ENCODE peak calls at places on chromosomes 4 and X, in five cellular contexts. One of them, this sample, is unnamed. For H3K9me3, the result is how much of the 10 kb centered on the place peaks cover.

GRCh38 chrX:153968754-153969124 is 2.9 kb downstream of the HCFC1 start:
- DNase-seq in ovary: peak
- DNase-seq in iPS DF 6.9: no peak
- DNase-seq in hepatocyte: no peak
- DNase-seq in endothelial cell of umbilical vein: no peak
- DNase-seq in this sample: peak

GRCh38 chr4:147773261-147774184 is 41.6 kb downstream of the ARHGAP10 start:
- DNase-seq in hepatocyte: no peak
- DNase-seq in endothelial cell of umbilical vein: peak
- DNase-seq in ovary: no peak
- DNase-seq in iPS DF 6.9: no peak
- DNase-seq in this sample: no peak

GRCh38 chr4:8507624-8508023 is 67.0 kb downstream of the TRMT44 start:
- DNase-seq in endothelial cell of umbilical vein: no peak
- DNase-seq in hepatocyte: no peak
- DNase-seq in ovary: no peak
- DNase-seq in iPS DF 6.9: no peak
- DNase-seq in this sample: no peak

GRCh38 chr4:185576314-185576713 is 41.0 kb upstream of the PDLIM3 start:
- DNase-seq in ovary: no peak
- DNase-seq in iPS DF 6.9: no peak
- DNase-seq in endothelial cell of umbilical vein: no peak
- DNase-seq in hepatocyte: no peak
- DNase-seq in this sample: no peak

GRCh38 chr4:61408163-61408562 is 208.0 kb downstream of the ADGRL3 start:
- DNase-seq in hepatocyte: no peak
- DNase-seq in endothelial cell of umbilical vein: no peak
- DNase-seq in iPS DF 6.9: no peak
- DNase-seq in ovary: no peak
- DNase-seq in this sample: no peak

GRCh38 chr4:154349829-154350228 is 141.8 kb downstream of the DCHS2 start:
- DNase-seq in iPS DF 6.9: no peak
- DNase-seq in hepatocyte: peak
- DNase-seq in ovary: no peak
- DNase-seq in endothelial cell of umbilical vein: no peak
- DNase-seq in this sample: no peak

GRCh38 chr4:98469776-98470175 is 188.6 kb downstream of the TSPAN5 start:
- DNase-seq in hepatocyte: no peak
- DNase-seq in ovary: no peak
- DNase-seq in iPS DF 6.9: no peak
- DNase-seq in endothelial cell of umbilical vein: no peak
- DNase-seq in this sample: no peak

GRCh38 chr4:47668810-47669408 is 169.0 kb downstream of the CORIN start:
- DNase-seq in ovary: no peak
- DNase-seq in hepatocyte: peak
- DNase-seq in iPS DF 6.9: peak
- DNase-seq in endothelial cell of umbilical vein: peak
- DNase-seq in this sample: no peak

GRCh38 chrX:150902434-150903109 is 4.1 kb upstream of the CD99L2 start:
- DNase-seq in hepatocyte: no peak
- DNase-seq in iPS DF 6.9: peak
- DNase-seq in ovary: no peak
- DNase-seq in endothelial cell of umbilical vein: no peak
- DNase-seq in this sample: no peak

GRCh38 chr4:75848891-75849290 is 53.4 kb downstream of the PPEF2 start:
- DNase-seq in ovary: no peak
- DNase-seq in endothelial cell of umbilical vein: peak
- DNase-seq in hepatocyte: no peak
- DNase-seq in iPS DF 6.9: no peak
- DNase-seq in this sample: no peak

GRCh38 chr4:76457885-76458284 is 22.9 kb downstream of the SHROOM3 start:
- DNase-seq in endothelial cell of umbilical vein: no peak
- DNase-seq in hepatocyte: peak
- DNase-seq in iPS DF 6.9: no peak
- DNase-seq in ovary: no peak
- DNase-seq in this sample: no peak

GRCh38 chrX:72382199-72382590 is 76.5 kb upstream of the CITED1 start:
- DNase-seq in endothelial cell of umbilical vein: no peak
- DNase-seq in hepatocyte: no peak
- DNase-seq in ovary: no peak
- DNase-seq in iPS DF 6.9: no peak
- DNase-seq in this sample: no peak

GRCh38 chrX:40816906-40817305 is 81.6 kb upstream of the MED14 start:
- DNase-seq in iPS DF 6.9: no peak
- DNase-seq in endothelial cell of umbilical vein: no peak
- DNase-seq in ovary: no peak
- DNase-seq in hepatocyte: no peak
- DNase-seq in this sample: no peak
- H3K9me3 ChIP-seq in iPS DF 6.9: under half
- H3K9me3 ChIP-seq in endothelial cell of umbilical vein: under half
- H3K9me3 ChIP-seq in ovary: under half
- H3K9me3 ChIP-seq in hepatocyte: under half
- H3K9me3 ChIP-seq in this sample: under half

DNA sequence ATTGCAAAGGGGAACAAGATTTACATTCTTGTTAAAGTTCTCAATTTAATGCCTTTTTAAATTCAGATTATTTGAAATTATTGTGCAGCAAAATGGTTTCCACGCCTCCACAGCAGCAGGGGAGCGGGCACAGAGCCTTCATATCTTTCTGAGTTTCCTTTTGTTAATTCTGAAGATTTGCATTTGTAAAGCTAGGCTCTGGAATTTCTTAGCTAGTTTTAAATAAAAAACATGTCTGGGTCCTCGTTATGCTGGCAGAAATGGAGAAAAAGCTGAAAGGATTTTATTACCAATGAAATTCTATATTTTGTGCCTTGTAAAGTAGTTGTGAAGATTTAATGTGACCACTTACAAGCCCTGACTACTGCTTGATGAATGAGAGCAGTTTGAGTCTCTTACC is 40.8 kb upstream of the MAGED1 start:
- DNase-seq in ovary: no peak
- DNase-seq in hepatocyte: no peak
- DNase-seq in endothelial cell of umbilical vein: no peak
- DNase-seq in iPS DF 6.9: no peak
- DNase-seq in this sample: no peak
- H3K9me3 ChIP-seq in ovary: under half
- H3K9me3 ChIP-seq in hepatocyte: under half
- H3K9me3 ChIP-seq in endothelial cell of umbilical vein: under half
- H3K9me3 ChIP-seq in iPS DF 6.9: under half
- H3K9me3 ChIP-seq in this sample: under half

DNA sequence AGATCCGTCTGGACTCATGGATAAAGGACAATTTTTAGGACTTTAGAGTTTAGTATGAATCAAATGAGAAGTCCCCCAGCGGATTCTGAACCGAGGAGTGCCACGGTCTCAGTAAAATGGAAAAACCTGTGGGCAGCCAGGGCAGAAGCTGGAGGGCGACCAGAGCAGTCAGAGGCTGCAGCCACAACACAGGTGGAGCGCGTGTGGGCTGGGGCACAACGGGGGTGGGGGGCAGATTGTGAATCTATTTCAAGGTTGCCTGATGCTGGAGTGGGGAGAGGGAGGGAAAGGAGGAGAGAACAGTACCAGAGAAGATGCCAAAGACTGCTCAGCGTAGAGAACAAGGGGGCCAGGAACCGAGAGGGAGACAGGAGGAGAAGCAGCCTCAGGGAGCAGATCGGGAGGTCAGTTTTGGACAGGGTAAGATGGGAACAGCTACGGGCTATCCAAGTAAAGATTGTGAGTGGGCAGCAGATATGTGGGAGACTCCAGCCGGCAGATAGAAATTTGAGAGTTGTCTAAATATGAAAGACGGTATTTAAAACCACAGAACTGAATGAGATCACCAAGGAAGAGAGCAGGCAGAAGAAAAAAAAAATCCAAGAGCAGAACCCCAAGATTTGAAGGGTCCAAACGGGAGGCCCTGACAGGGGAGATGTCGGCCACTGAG is 9.5 kb downstream of the FAT1 start:
- DNase-seq in endothelial cell of umbilical vein: no peak
- DNase-seq in hepatocyte: no peak
- DNase-seq in iPS DF 6.9: no peak
- DNase-seq in ovary: no peak
- DNase-seq in this sample: no peak
- H3K9me3 ChIP-seq in endothelial cell of umbilical vein: under half
- H3K9me3 ChIP-seq in hepatocyte: under half
- H3K9me3 ChIP-seq in iPS DF 6.9: under half
- H3K9me3 ChIP-seq in ovary: under half
- H3K9me3 ChIP-seq in this sample: under half

GRCh38 chr4:159378056-159378616 is 275.3 kb downstream of the RAPGEF2 start:
- DNase-seq in ovary: no peak
- DNase-seq in hepatocyte: no peak
- DNase-seq in iPS DF 6.9: no peak
- DNase-seq in endothelial cell of umbilical vein: no peak
- DNase-seq in this sample: no peak

GRCh38 chr4:159374749-159375535 is 272.1 kb downstream of the RAPGEF2 start:
- DNase-seq in hepatocyte: no peak
- DNase-seq in iPS DF 6.9: no peak
- DNase-seq in ovary: no peak
- DNase-seq in endothelial cell of umbilical vein: no peak
- DNase-seq in this sample: no peak

GRCh38 chr4:159370316-159370715 is 267.4 kb downstream of the RAPGEF2 start:
- DNase-seq in iPS DF 6.9: no peak
- DNase-seq in endothelial cell of umbilical vein: no peak
- DNase-seq in ovary: no peak
- DNase-seq in hepatocyte: no peak
- DNase-seq in this sample: no peak

GRCh38 chr4:159376289-159376688 is 273.4 kb downstream of the RAPGEF2 start:
- DNase-seq in endothelial cell of umbilical vein: no peak
- DNase-seq in ovary: no peak
- DNase-seq in iPS DF 6.9: no peak
- DNase-seq in hepatocyte: no peak
- DNase-seq in this sample: no peak
- H3K9me3 ChIP-seq in endothelial cell of umbilical vein: under half
- H3K9me3 ChIP-seq in ovary: under half
- H3K9me3 ChIP-seq in iPS DF 6.9: under half
- H3K9me3 ChIP-seq in hepatocyte: under half
- H3K9me3 ChIP-seq in this sample: under half

GRCh38 chrX:67892391-67892790 is 348.6 kb downstream of the AR start:
- DNase-seq in endothelial cell of umbilical vein: peak
- DNase-seq in ovary: no peak
- DNase-seq in iPS DF 6.9: no peak
- DNase-seq in hepatocyte: no peak
- DNase-seq in this sample: no peak
- H3K9me3 ChIP-seq in endothelial cell of umbilical vein: under half
- H3K9me3 ChIP-seq in ovary: under half
- H3K9me3 ChIP-seq in iPS DF 6.9: under half
- H3K9me3 ChIP-seq in hepatocyte: under half
- H3K9me3 ChIP-seq in this sample: under half

DNA sequence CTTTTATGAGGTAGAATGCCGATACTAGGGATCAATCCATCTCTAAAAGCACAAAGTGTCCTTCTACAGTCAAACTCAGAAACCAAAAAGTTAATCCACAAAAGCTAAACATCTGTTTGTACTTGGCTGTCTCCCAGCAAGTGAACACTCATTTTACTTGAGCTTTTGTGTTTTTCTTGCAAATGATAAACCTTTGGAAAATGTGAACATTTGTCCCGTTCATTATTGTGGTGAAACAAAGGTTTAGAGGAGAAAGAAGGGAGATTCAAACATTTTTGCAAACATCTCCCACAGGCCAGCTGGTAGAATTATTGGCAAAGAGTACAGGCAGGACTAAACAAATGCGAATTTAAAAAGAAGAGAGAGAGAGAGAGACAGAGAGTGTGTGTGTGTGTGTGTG is 300.6 kb upstream of the SPANXN1 start:
- DNase-seq in hepatocyte: no peak
- DNase-seq in ovary: no peak
- DNase-seq in iPS DF 6.9: no peak
- DNase-seq in endothelial cell of umbilical vein: no peak
- DNase-seq in this sample: no peak
- H3K9me3 ChIP-seq in hepatocyte: under half
- H3K9me3 ChIP-seq in ovary: under half
- H3K9me3 ChIP-seq in iPS DF 6.9: under half
- H3K9me3 ChIP-seq in endothelial cell of umbilical vein: under half
- H3K9me3 ChIP-seq in this sample: under half

DNA sequence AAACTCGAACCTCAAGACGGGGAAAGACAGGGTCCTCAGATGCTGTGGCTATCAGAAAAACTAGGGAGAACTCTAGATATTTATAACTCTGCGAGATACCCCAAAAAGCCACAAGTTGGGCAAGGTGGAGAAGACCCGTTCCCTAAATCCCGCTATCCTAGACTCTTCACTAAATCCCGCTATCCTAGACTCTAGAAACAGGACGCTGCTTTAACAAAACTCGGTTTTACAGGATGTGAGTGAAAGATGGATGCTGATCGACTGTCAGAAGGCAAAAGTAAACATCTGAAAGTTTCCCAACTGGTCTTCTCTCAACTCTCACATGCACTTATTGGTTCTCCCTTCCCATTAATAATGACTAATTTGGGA is 270 bp downstream of the DNAAF6 start:
- DNase-seq in endothelial cell of umbilical vein: no peak
- DNase-seq in iPS DF 6.9: no peak
- DNase-seq in ovary: no peak
- DNase-seq in hepatocyte: no peak
- DNase-seq in this sample: no peak
- H3K9me3 ChIP-seq in endothelial cell of umbilical vein: under half
- H3K9me3 ChIP-seq in iPS DF 6.9: under half
- H3K9me3 ChIP-seq in ovary: under half
- H3K9me3 ChIP-seq in hepatocyte: under half
- H3K9me3 ChIP-seq in this sample: under half

GRCh38 chr4:102472441-102473013 is 28.6 kb upstream of the NFKB1 start:
- DNase-seq in iPS DF 6.9: no peak
- DNase-seq in hepatocyte: no peak
- DNase-seq in ovary: no peak
- DNase-seq in endothelial cell of umbilical vein: no peak
- DNase-seq in this sample: no peak
- H3K9me3 ChIP-seq in iPS DF 6.9: under half
- H3K9me3 ChIP-seq in hepatocyte: under half
- H3K9me3 ChIP-seq in ovary: under half
- H3K9me3 ChIP-seq in endothelial cell of umbilical vein: under half
- H3K9me3 ChIP-seq in this sample: under half